ENCODE peak calls at places on chromosome 7, in seven cellular contexts. One of them, this sample, is unnamed.

GRCh38 chr7:8391353-8392062 is 41.9 kb upstream of the NXPH1 start:
- DNase-seq in heart left ventricle: no peak
- DNase-seq in nephron progenitor cell: no peak
- DNase-seq in SK-N-SH: no peak
- DNase-seq in tibial artery: no peak
- DNase-seq in choroid plexus epithelial cell: no peak
- DNase-seq in breast epithelium: no peak
- DNase-seq in this sample: no peak

GRCh38 chr7:64885520-64886240 is 17.4 kb upstream of the ZNF273 start:
- DNase-seq in heart left ventricle: peak; percentile 2
- DNase-seq in nephron progenitor cell: no peak
- DNase-seq in SK-N-SH: peak; percentile 8
- DNase-seq in tibial artery: no peak
- DNase-seq in choroid plexus epithelial cell: no peak
- DNase-seq in breast epithelium: no peak
- DNase-seq in this sample: no peak

GRCh38 chr7:94701555-94701973 is 45.6 kb upstream of the SGCE start:
- DNase-seq in heart left ventricle: no peak
- DNase-seq in nephron progenitor cell: no peak
- DNase-seq in SK-N-SH: no peak
- DNase-seq in tibial artery: no peak
- DNase-seq in choroid plexus epithelial cell: peak; percentile 87
- DNase-seq in breast epithelium: no peak
- DNase-seq in this sample: peak; percentile 30

GRCh38 chr7:92402920-92403759 is 44.1 kb upstream of the GATAD1 start:
- DNase-seq in heart left ventricle: no peak
- DNase-seq in nephron progenitor cell: no peak
- DNase-seq in SK-N-SH: no peak
- DNase-seq in tibial artery: no peak
- DNase-seq in choroid plexus epithelial cell: peak; percentile 85
- DNase-seq in breast epithelium: no peak
- DNase-seq in this sample: peak; percentile 76

GRCh38 chr7:95398155-95398940 is 2.2 kb upstream of the PON3 start:
- DNase-seq in heart left ventricle: no peak
- DNase-seq in nephron progenitor cell: no peak
- DNase-seq in SK-N-SH: no peak
- DNase-seq in tibial artery: no peak
- DNase-seq in choroid plexus epithelial cell: no peak
- DNase-seq in breast epithelium: no peak
- DNase-seq in this sample: no peak

GRCh38 chr7:2169923-2170575 is 62.7 kb downstream of the MAD1L1 start:
- DNase-seq in heart left ventricle: no peak
- DNase-seq in nephron progenitor cell: no peak
- DNase-seq in SK-N-SH: peak; percentile 71
- DNase-seq in tibial artery: no peak
- DNase-seq in choroid plexus epithelial cell: no peak
- DNase-seq in breast epithelium: no peak
- DNase-seq in this sample: no peak

GRCh38 chr7:23333671-23334246 is 34.6 kb downstream of the MALSU1 start:
- DNase-seq in heart left ventricle: peak; percentile 46
- DNase-seq in nephron progenitor cell: no peak
- DNase-seq in SK-N-SH: no peak
- DNase-seq in tibial artery: peak; percentile 25
- DNase-seq in choroid plexus epithelial cell: peak; percentile 93
- DNase-seq in breast epithelium: no peak
- DNase-seq in this sample: peak; percentile 96

GRCh38 chr7:139598642-139599041 is 75.2 kb downstream of the CLEC2L start:
- DNase-seq in heart left ventricle: no peak
- DNase-seq in nephron progenitor cell: no peak
- DNase-seq in SK-N-SH: no peak
- DNase-seq in tibial artery: no peak
- DNase-seq in choroid plexus epithelial cell: no peak
- DNase-seq in breast epithelium: no peak
- DNase-seq in this sample: peak; percentile 3

GRCh38 chr7:104642551-104642950 is 314.1 kb downstream of the LHFPL3 start:
- DNase-seq in heart left ventricle: no peak
- DNase-seq in nephron progenitor cell: no peak
- DNase-seq in SK-N-SH: peak; percentile 27
- DNase-seq in tibial artery: no peak
- DNase-seq in choroid plexus epithelial cell: no peak
- DNase-seq in breast epithelium: no peak
- DNase-seq in this sample: no peak

GRCh38 chr7:104643587-104644217 is 315.3 kb downstream of the LHFPL3 start:
- DNase-seq in heart left ventricle: no peak
- DNase-seq in nephron progenitor cell: peak; percentile 30
- DNase-seq in SK-N-SH: peak; percentile 49
- DNase-seq in tibial artery: no peak
- DNase-seq in choroid plexus epithelial cell: peak; percentile 7
- DNase-seq in breast epithelium: no peak
- DNase-seq in this sample: peak; percentile 37
- TF ChIP-seq CTCF in heart left ventricle: no peak
- TF ChIP-seq CTCF in nephron progenitor cell: peak; percentile 57
- TF ChIP-seq CTCF in SK-N-SH: peak; percentile 81
- TF ChIP-seq CTCF in tibial artery: no peak
- TF ChIP-seq CTCF in choroid plexus epithelial cell: peak; percentile 57
- TF ChIP-seq CTCF in breast epithelium: no peak
- TF ChIP-seq CTCF in this sample: peak; percentile 63

DNA sequence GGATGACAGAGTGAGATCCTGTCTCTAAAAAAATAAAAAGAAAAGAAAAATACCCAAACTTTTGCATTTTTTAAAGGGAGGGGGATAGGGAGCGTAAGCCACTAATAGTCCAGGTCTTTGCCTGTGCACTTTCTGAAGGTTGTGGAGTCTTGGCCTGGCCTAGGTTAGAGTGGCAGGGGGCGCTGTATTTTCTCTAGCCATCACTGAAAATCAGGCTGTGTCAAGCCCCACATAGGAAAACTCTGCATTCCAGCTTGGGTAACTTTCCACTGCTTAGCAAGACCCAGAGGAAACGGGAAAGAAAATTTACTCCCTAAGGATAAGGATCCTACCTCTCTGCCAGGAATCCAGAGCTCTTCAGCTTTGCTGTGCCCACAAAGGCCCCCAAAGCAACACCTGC is 10.5 kb upstream of the PAX4 start:
- DNase-seq in heart left ventricle: no peak
- DNase-seq in nephron progenitor cell: peak; percentile 16
- DNase-seq in SK-N-SH: no peak
- DNase-seq in tibial artery: no peak
- DNase-seq in choroid plexus epithelial cell: no peak
- DNase-seq in breast epithelium: no peak
- DNase-seq in this sample: peak; percentile 13
- TF ChIP-seq CTCF in heart left ventricle: no peak
- TF ChIP-seq CTCF in nephron progenitor cell: no peak
- TF ChIP-seq CTCF in SK-N-SH: peak; percentile 32
- TF ChIP-seq CTCF in tibial artery: no peak
- TF ChIP-seq CTCF in choroid plexus epithelial cell: peak; percentile 21
- TF ChIP-seq CTCF in breast epithelium: no peak
- TF ChIP-seq CTCF in this sample: no peak

GRCh38 chr7:132394283-132395003 is 181.8 kb downstream of the PLXNA4 start:
- DNase-seq in heart left ventricle: no peak
- DNase-seq in nephron progenitor cell: no peak
- DNase-seq in SK-N-SH: peak; percentile 41
- DNase-seq in tibial artery: no peak
- DNase-seq in choroid plexus epithelial cell: no peak
- DNase-seq in breast epithelium: no peak
- DNase-seq in this sample: peak; percentile 34
- TF ChIP-seq CTCF in heart left ventricle: no peak
- TF ChIP-seq CTCF in nephron progenitor cell: no peak
- TF ChIP-seq CTCF in SK-N-SH: peak; percentile 58
- TF ChIP-seq CTCF in tibial artery: no peak
- TF ChIP-seq CTCF in choroid plexus epithelial cell: no peak
- TF ChIP-seq CTCF in breast epithelium: no peak
- TF ChIP-seq CTCF in this sample: peak; percentile 38

GRCh38 chr7:118648002-118648401 is 423.5 kb downstream of the ANKRD7 start:
- DNase-seq in heart left ventricle: no peak
- DNase-seq in nephron progenitor cell: no peak
- DNase-seq in SK-N-SH: no peak
- DNase-seq in tibial artery: no peak
- DNase-seq in choroid plexus epithelial cell: no peak
- DNase-seq in breast epithelium: no peak
- DNase-seq in this sample: no peak
- TF ChIP-seq CTCF in heart left ventricle: no peak
- TF ChIP-seq CTCF in nephron progenitor cell: no peak
- TF ChIP-seq CTCF in SK-N-SH: no peak
- TF ChIP-seq CTCF in tibial artery: no peak
- TF ChIP-seq CTCF in choroid plexus epithelial cell: no peak
- TF ChIP-seq CTCF in breast epithelium: no peak
- TF ChIP-seq CTCF in this sample: no peak

This sample was measured in fibroblast of the aortic adventitia.